ENCODE peak calls at places on chromosomes 7 and 10, in six cellular contexts. R is IMR-90, V is mesendoderm, Q is neuronal stem cell, M is H1, Z is mesenchymal stem cell. L is an unnamed sample. For H3K4me1, the result is how much of the 10 kb centered on the place peaks cover.

GRCh38 chr10:79146611-79147130 is 77.9 kb downstream of the ZMIZ1 start:
- DNase-seq in V (no peak), Q (no peak), R (peak), M (no peak), Z (peak), L (no peak)

GRCh38 chr10:108427081-108427480 is 1262.6 kb upstream of the SORCS1 start:
- DNase-seq in R (no peak), V (no peak), M (no peak), Z (peak), Q (no peak), L (no peak)

GRCh38 chr7:26292768-26293560 is 1.3 kb downstream of the SNX10 start:
- DNase-seq in R (no peak), Q (no peak), Z (no peak), V (peak), M (no peak), L (peak)

GRCh38 chr7:32059289-32060045 is 10.7 kb downstream of the PDE1C start:
- DNase-seq in M (no peak), Q (no peak), V (peak), R (peak), Z (peak), L (no peak)

GRCh38 chr10:30422981-30423654 is 10.9 kb upstream of the MAP3K8 start:
- DNase-seq in Q (peak), R (peak), Z (peak), V (peak), M (peak), L (peak)

GRCh38 chr10:34758447-34758996 is 56.6 kb downstream of the PARD3 start:
- DNase-seq in Q (no peak), R (peak), Z (peak), V (peak), M (no peak), L (no peak)

GRCh38 chr7:127396184-127396583 is 3.7 kb upstream of the ZNF800 start:
- DNase-seq in Z (peak), V (peak), R (no peak), M (no peak), Q (no peak), L (peak)

GRCh38 chr7:75662579-75663301 is 76.0 kb downstream of the HIP1 start:
- DNase-seq in M (no peak), Z (no peak), Q (no peak), R (no peak), V (no peak), L (no peak)

GRCh38 chr7:129989466-129989865 is 36.7 kb upstream of the UBE2H start:
- DNase-seq in Q (no peak), M (no peak), V (no peak), R (no peak), Z (no peak), L (no peak)

GRCh38 chr7:8481752-8482446 is 48.5 kb downstream of the NXPH1 start:
- DNase-seq in Z (peak), Q (no peak), V (no peak), M (no peak), R (no peak), L (no peak)

GRCh38 chr10:34994565-34995142 is 95.5 kb downstream of the CUL2 start:
- DNase-seq in M (peak), Z (peak), R (peak), Q (peak), V (peak), L (peak)

GRCh38 chr7:127391591-127392181 is 822 bp downstream of the ZNF800 start:
- DNase-seq in M (no peak), R (peak), V (peak), Q (peak), Z (peak), L (peak)

GRCh38 chr7:129115676-129116075 is 28.8 kb upstream of the TSPAN33 start:
- DNase-seq in R (no peak), Q (no peak), V (no peak), Z (no peak), M (no peak), L (no peak)

GRCh38 chr7:107045980-107046379 is 1.5 kb downstream of the PRKAR2B start:
- DNase-seq in R (peak), V (no peak), Z (peak), M (no peak), Q (no peak), L (no peak)

DNA sequence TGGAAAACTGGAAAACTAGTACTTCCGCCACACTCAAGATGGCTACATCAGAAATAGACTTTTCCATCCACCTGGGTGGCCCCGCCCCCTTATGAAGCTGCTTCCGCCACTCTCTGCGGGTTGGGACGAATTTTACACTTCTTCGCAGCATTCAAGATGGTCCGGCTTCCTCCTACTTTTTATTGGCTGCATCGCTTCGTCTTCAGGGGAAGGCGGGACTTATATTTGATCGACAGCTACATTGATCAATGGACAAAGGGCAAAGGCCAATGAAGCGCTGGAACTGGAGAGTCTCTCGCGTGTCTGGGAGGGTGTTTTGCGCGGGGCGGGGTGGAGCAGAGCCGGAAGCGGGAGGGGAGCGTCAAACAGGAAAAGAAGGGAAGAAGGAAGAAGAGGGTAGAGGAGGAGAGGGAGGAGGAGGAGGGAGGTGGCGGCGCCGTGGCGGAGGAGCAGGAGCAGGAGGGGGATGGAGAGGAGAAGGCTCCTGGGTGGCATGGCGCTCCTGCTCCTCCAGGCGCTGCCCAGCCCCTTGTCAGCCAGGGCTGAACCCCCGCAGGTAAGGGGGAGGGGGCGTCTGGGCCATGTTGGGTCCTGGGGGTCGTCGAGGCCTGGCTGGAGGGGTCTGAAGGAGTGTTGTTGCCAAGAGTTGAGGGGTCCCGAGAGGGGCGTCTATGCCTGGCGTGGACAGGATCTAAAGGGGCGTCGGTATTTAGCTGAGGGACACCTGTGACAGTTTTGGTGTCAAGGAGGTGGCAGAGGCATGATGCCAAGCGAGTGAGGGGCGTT is at the start of gene WBP1L:
- DNase-seq in Q (peak), V (peak), R (peak), M (peak), Z (peak), L (peak)
- H2BK5ac ChIP-seq in Q (peak), V (no peak), R (peak), M (peak), Z (peak), L (no peak)

GRCh38 chr7:40608321-40609075 is 473.7 kb downstream of the SUGCT start:
- DNase-seq in Z (no peak), M (no peak), Q (no peak), R (no peak), V (no peak), L (no peak)
- H2BK15ac ChIP-seq in Z (no peak), M (no peak), Q (no peak), R (no peak), V (no peak), L (no peak)

DNA sequence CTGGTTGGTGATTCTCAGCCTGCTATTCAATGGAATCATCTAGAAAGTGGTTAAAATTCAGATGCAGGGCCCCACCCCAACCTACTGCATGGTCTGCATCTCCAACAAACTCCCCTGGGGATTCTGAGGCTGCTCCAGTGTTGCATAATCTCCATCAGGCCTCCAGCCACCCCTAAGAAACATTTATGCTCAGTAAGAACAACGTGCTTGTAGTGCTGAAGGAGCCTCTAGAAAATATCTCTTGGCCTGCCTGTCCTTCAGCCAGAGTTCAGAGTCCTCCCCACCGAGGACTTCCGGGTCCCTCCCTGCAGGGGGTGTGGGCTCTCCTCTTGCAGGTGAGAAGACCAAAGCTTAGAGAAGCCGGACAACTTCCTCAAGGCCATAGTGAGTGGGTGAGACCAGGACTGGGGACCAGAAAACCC is 159.8 kb downstream of the SH3PXD2A start:
- DNase-seq in Z (peak), Q (no peak), V (peak), R (no peak), M (no peak), L (no peak)
- H3K4me1 ChIP-seq in Z (under half), Q (under half), V (under half), R (under half), M (under half), L (under half)

GRCh38 chr7:141674702-141675101 is 27.3 kb downstream of the DENND11 start:
- DNase-seq in R (no peak), M (peak), V (peak), Z (no peak), Q (no peak), L (peak)
- H2BK5ac ChIP-seq in R (no peak), M (no peak), V (no peak), Z (no peak), Q (no peak), L (no peak)

GRCh38 chr10:8296090-8296741 is 241.7 kb downstream of the GATA3 start:
- DNase-seq in Q (no peak), Z (no peak), M (no peak), V (peak), R (no peak), L (peak)
- H2BK15ac ChIP-seq in Q (no peak), Z (no peak), M (peak), V (no peak), R (no peak), L (no peak)

DNA sequence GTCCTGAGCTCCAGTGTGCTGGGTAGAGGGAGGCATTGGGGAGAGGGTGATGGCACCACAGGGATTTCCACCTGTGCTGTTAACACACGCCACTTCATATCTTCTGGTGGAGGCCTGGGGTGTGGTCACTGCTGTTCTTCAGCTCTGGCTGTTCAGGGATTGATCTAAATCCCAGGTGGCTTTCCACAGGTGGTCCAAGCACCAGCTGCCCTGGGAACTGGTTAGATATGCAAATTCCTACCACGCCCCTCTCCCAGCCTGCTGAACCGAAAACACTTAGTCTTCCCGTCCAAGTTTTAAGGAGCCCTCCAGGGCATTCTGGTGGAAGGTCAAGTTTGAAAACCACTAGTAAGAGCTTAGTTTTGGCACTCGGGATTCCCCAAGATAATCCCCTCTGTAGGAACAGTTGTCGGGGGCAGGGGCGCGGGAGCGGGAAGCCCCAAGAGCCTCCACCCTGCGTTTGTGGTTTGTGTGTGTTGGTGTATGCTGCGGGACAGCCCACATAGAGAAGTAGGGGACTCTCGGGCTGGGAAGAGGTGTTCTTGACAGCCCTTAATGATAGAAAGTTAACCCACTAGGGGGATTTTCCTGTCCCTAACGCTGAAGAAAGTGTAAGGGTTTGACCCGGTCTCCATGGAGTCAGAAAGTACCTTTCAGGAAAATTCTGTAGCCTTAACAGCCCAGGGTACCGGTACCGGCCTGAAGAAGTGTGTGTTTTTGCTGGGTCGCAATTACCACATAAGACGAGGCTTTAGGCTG is 5.1 kb downstream of the DEPP1 start:
- DNase-seq in V (peak), M (no peak), Z (no peak), R (no peak), Q (no peak), L (peak)
- H3K4me1 ChIP-seq in V (under half), M (under half), Z (under half), R (under half), Q (under half), L (under half)

DNA sequence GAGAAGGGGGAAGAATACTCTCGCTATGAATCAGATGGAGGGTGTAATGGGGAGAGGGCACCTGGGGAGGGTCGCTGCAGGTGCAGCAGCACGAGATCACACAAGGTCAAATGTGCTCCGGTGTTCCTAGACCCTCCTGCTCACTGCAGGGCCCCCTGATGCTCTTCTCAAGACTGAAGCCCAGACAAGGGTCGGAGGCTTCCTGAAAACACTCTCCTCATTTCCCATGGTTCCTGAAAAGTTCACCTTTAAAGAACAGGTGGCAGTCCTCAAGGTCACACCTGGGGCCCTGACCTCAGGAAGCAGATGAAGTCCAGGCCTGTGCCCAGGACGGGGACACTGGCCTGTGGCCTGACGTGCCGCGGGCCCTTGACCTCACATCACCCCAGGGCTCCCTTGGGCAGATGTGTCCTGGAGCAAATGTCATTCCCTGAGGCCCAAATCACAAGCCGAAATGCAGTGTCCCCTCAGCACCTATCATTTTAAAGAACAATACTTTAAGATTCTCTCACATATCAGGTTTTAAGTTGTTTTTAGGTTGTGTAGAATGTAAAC is 289.8 kb downstream of the GLRX3 start:
- DNase-seq in M (no peak), Q (no peak), Z (no peak), V (no peak), R (no peak), L (no peak)
- H2BK5ac ChIP-seq in M (no peak), Q (no peak), Z (no peak), V (no peak), R (no peak), L (no peak)

GRCh38 chr10:59753267-59753666 is at the start of gene MRLN:
- DNase-seq in Z (no peak), Q (no peak), V (no peak), M (no peak), R (no peak), L (no peak)

GRCh38 chr10:59750155-59750945 is 2.9 kb downstream of the MRLN start:
- DNase-seq in Q (no peak), Z (no peak), R (peak), M (no peak), V (no peak), L (no peak)

GRCh38 chr10:59752278-59752940 is 846 bp downstream of the MRLN start:
- DNase-seq in Z (no peak), V (no peak), R (no peak), M (no peak), Q (no peak), L (no peak)

GRCh38 chr10:59745163-59745650 is 8.0 kb downstream of the MRLN start:
- DNase-seq in R (no peak), Q (no peak), M (no peak), V (no peak), Z (no peak), L (no peak)

DNA sequence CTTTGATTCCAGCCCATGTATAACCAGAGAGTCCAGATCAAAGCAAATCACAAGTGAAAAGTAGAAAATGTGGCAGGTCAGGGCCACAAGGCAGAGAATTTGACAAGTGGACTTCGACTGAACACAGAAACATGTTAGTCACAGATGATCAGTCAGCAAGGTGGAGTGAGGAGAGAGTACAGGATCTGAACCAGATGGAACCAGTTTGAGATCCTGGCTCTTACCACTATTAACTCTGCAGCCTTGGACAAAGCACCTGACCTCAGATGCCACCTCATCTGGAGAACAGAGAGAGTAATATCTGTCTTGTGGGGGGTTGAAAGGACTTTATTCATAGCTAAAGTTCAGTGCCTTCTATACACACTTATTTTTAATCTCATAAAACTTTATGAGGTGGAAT is 4.4 kb downstream of the MRLN start:
- DNase-seq in R (no peak), V (no peak), Q (no peak), M (no peak), Z (no peak), L (no peak)
- H2BK15ac ChIP-seq in R (no peak), V (no peak), Q (no peak), M (no peak), Z (no peak), L (no peak)

DNA sequence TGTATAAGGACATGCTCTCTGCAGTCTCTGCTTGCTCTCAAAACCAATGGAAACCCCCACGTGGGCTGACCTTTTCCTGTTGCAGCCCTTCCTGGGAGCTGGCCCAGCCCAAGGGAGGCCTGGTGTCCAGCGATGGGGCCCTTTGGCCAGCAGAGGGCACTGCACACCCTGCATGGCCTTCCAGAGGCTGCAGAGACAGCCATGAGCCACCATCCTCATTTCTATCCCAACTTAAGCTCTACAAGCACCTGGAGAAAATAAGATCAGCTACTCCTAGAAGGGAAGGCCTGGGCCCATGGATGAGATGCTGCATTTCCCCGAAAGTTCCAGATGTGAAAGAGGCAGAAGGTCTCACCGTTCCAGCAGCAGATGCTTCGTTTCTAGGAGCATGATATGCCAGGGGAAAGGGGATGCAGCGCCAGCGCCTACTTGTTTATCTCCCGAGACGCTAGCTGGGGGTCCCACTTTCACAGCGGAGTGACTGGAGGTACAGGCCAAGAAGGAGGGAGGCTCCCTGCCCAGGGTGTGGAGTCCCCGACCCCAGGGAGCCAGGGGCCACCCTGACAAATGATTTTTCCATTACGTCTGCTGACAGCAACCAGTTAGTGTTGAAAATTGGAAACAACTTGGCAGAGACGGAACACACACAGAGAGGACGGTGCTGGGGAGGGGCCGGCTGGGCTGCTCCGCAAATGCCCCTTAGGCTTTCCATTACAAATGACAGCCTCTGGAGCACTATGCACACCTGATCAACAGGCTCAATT is 106.4 kb downstream of the ZRANB1 start:
- DNase-seq in Z (peak), R (peak), V (peak), M (peak), Q (peak), L (peak)
- H3K4me1 ChIP-seq in Z (under half), R (under half), V (under half), M (under half), Q (under half), L (under half)